ENCODE peak calls at places on chromosome 5, in nine cellular contexts. One of them, this sample, is unnamed.

GRCh38 chr5:146540421-146540820 is 24.4 kb upstream of the GPR151 start:
- DNase-seq in epithelial cell of esophagus: peak; percentile 59
- DNase-seq in uterus: no peak
- DNase-seq in breast epithelium: no peak
- DNase-seq in AG09319: no peak
- DNase-seq in astrocyte of the spinal cord: peak; percentile 40
- DNase-seq in cardiac muscle cell: no peak
- DNase-seq in glutamatergic neuron: no peak
- DNase-seq in omental fat pad: no peak
- DNase-seq in this sample: no peak

GRCh38 chr5:178407646-178408045 is 175.0 kb upstream of the PHYKPL start:
- DNase-seq in breast epithelium: no peak
- DNase-seq in AG09319: no peak
- DNase-seq in cardiac muscle cell: no peak
- DNase-seq in omental fat pad: no peak
- DNase-seq in uterus: no peak
- DNase-seq in astrocyte of the spinal cord: no peak
- DNase-seq in epithelial cell of esophagus: no peak
- DNase-seq in glutamatergic neuron: no peak
- DNase-seq in this sample: no peak

GRCh38 chr5:97266576-97266975 is 83.5 kb upstream of the RIOK2 start:
- DNase-seq in cardiac muscle cell: no peak
- DNase-seq in omental fat pad: no peak
- DNase-seq in breast epithelium: no peak
- DNase-seq in uterus: peak; percentile 55
- DNase-seq in glutamatergic neuron: no peak
- DNase-seq in astrocyte of the spinal cord: no peak
- DNase-seq in AG09319: peak; percentile 0
- DNase-seq in epithelial cell of esophagus: no peak
- DNase-seq in this sample: no peak

GRCh38 chr5:78594946-78595921 is 53.3 kb downstream of the LHFPL2 start:
- DNase-seq in cardiac muscle cell: no peak
- DNase-seq in breast epithelium: peak; percentile 55
- DNase-seq in AG09319: peak; percentile 91
- DNase-seq in epithelial cell of esophagus: peak; percentile 91
- DNase-seq in uterus: peak; percentile 56
- DNase-seq in omental fat pad: no peak
- DNase-seq in astrocyte of the spinal cord: peak; percentile 99
- DNase-seq in glutamatergic neuron: no peak
- DNase-seq in this sample: no peak

GRCh38 chr5:470961-471749 is 28.2 kb downstream of the EXOC3 start:
- DNase-seq in glutamatergic neuron: peak; percentile 15
- DNase-seq in AG09319: no peak
- DNase-seq in uterus: no peak
- DNase-seq in cardiac muscle cell: no peak
- DNase-seq in astrocyte of the spinal cord: no peak
- DNase-seq in epithelial cell of esophagus: no peak
- DNase-seq in omental fat pad: no peak
- DNase-seq in breast epithelium: peak; percentile 45
- DNase-seq in this sample: no peak

GRCh38 chr5:149892594-149892993 is 52.0 kb downstream of the PDE6A start:
- DNase-seq in cardiac muscle cell: no peak
- DNase-seq in breast epithelium: no peak
- DNase-seq in epithelial cell of esophagus: no peak
- DNase-seq in omental fat pad: no peak
- DNase-seq in AG09319: no peak
- DNase-seq in uterus: no peak
- DNase-seq in glutamatergic neuron: no peak
- DNase-seq in astrocyte of the spinal cord: no peak
- DNase-seq in this sample: no peak

GRCh38 chr5:67065237-67065636 is 131.4 kb downstream of the CD180 start:
- DNase-seq in astrocyte of the spinal cord: no peak
- DNase-seq in uterus: no peak
- DNase-seq in omental fat pad: no peak
- DNase-seq in epithelial cell of esophagus: no peak
- DNase-seq in glutamatergic neuron: no peak
- DNase-seq in breast epithelium: no peak
- DNase-seq in AG09319: no peak
- DNase-seq in cardiac muscle cell: peak; percentile 28
- DNase-seq in this sample: peak; percentile 5

GRCh38 chr5:163115011-163115410 is 322.4 kb upstream of the CCNG1 start:
- DNase-seq in astrocyte of the spinal cord: no peak
- DNase-seq in breast epithelium: no peak
- DNase-seq in cardiac muscle cell: no peak
- DNase-seq in uterus: no peak
- DNase-seq in omental fat pad: no peak
- DNase-seq in glutamatergic neuron: no peak
- DNase-seq in AG09319: no peak
- DNase-seq in epithelial cell of esophagus: no peak
- DNase-seq in this sample: no peak

GRCh38 chr5:10485142-10485795 is 43.6 kb downstream of the ROPN1L start:
- DNase-seq in breast epithelium: no peak
- DNase-seq in epithelial cell of esophagus: no peak
- DNase-seq in omental fat pad: no peak
- DNase-seq in AG09319: peak; percentile 76
- DNase-seq in uterus: no peak
- DNase-seq in astrocyte of the spinal cord: peak; percentile 97
- DNase-seq in glutamatergic neuron: peak; percentile 47
- DNase-seq in cardiac muscle cell: no peak
- DNase-seq in this sample: no peak

GRCh38 chr5:75640826-75641225 is 29.6 kb downstream of the ANKDD1B start:
- DNase-seq in breast epithelium: no peak
- DNase-seq in epithelial cell of esophagus: no peak
- DNase-seq in astrocyte of the spinal cord: no peak
- DNase-seq in uterus: no peak
- DNase-seq in cardiac muscle cell: no peak
- DNase-seq in omental fat pad: no peak
- DNase-seq in AG09319: no peak
- DNase-seq in glutamatergic neuron: no peak
- DNase-seq in this sample: no peak

GRCh38 chr5:21573915-21574314 is 1279.2 kb downstream of the CDH12 start:
- DNase-seq in uterus: no peak
- DNase-seq in AG09319: no peak
- DNase-seq in glutamatergic neuron: peak; percentile 28
- DNase-seq in astrocyte of the spinal cord: no peak
- DNase-seq in breast epithelium: no peak
- DNase-seq in omental fat pad: no peak
- DNase-seq in epithelial cell of esophagus: no peak
- DNase-seq in cardiac muscle cell: no peak
- DNase-seq in this sample: no peak

GRCh38 chr5:18487928-18488480 is 853.7 kb downstream of the TAF11L14 start:
- DNase-seq in breast epithelium: no peak
- DNase-seq in AG09319: no peak
- DNase-seq in epithelial cell of esophagus: peak; percentile 6
- DNase-seq in omental fat pad: no peak
- DNase-seq in astrocyte of the spinal cord: peak; percentile 34
- DNase-seq in cardiac muscle cell: peak; percentile 42
- DNase-seq in uterus: no peak
- DNase-seq in glutamatergic neuron: no peak
- DNase-seq in this sample: no peak

GRCh38 chr5:27252911-27253310 is 214.5 kb upstream of the CDH9 start:
- DNase-seq in glutamatergic neuron: no peak
- DNase-seq in epithelial cell of esophagus: no peak
- DNase-seq in uterus: no peak
- DNase-seq in cardiac muscle cell: no peak
- DNase-seq in AG09319: no peak
- DNase-seq in breast epithelium: no peak
- DNase-seq in omental fat pad: no peak
- DNase-seq in astrocyte of the spinal cord: no peak
- DNase-seq in this sample: no peak

GRCh38 chr5:146778261-146778660 is 100.3 kb downstream of the PPP2R2B start:
- DNase-seq in breast epithelium: no peak
- DNase-seq in uterus: no peak
- DNase-seq in omental fat pad: no peak
- DNase-seq in epithelial cell of esophagus: no peak
- DNase-seq in cardiac muscle cell: no peak
- DNase-seq in AG09319: no peak
- DNase-seq in astrocyte of the spinal cord: no peak
- DNase-seq in glutamatergic neuron: no peak
- DNase-seq in this sample: no peak

GRCh38 chr5:154779105-154779504 is 23.9 kb downstream of the LARP1 start:
- DNase-seq in uterus: no peak
- DNase-seq in astrocyte of the spinal cord: peak; percentile 73
- DNase-seq in breast epithelium: no peak
- DNase-seq in AG09319: peak; percentile 48
- DNase-seq in cardiac muscle cell: no peak
- DNase-seq in omental fat pad: no peak
- DNase-seq in epithelial cell of esophagus: peak; percentile 94
- DNase-seq in glutamatergic neuron: no peak
- DNase-seq in this sample: no peak

GRCh38 chr5:34651791-34652190 is 4.3 kb upstream of the RAI14 start:
- DNase-seq in uterus: no peak
- DNase-seq in astrocyte of the spinal cord: no peak
- DNase-seq in glutamatergic neuron: no peak
- DNase-seq in omental fat pad: no peak
- DNase-seq in breast epithelium: no peak
- DNase-seq in AG09319: no peak
- DNase-seq in epithelial cell of esophagus: no peak
- DNase-seq in cardiac muscle cell: no peak
- DNase-seq in this sample: no peak

DNA sequence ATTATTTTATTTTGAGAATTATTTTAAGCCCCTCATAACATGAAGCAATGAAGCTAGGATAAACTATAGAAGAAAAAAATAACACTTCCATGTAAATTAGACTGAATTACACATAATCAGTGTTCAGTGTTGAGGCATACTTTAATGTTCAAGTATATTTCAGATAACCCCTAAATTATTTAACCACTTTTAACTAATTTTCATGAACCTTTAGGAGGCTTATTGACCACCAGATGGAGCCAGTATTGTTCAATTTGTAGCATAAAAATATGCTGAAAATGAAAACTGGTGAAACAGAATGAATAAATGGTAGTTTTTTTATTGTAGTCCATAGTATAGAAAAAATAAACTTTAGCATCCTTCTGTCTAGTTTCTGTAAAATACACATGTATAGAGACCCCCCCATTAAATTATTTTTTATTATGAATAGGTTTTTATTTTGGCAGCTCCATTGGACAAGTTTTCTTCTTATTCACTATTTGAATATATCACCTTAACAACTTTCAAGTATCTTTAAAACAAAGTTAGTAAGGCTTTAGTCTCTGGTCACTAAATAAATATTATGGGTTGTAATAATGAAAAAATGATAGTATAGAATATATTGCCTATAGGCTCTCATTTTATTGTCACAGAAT is 190.1 kb downstream of the CWC27 start:
- DNase-seq in cardiac muscle cell: peak; percentile 8
- DNase-seq in uterus: no peak
- DNase-seq in breast epithelium: no peak
- DNase-seq in epithelial cell of esophagus: peak; percentile 34
- DNase-seq in glutamatergic neuron: no peak
- DNase-seq in AG09319: peak; percentile 20
- DNase-seq in omental fat pad: no peak
- DNase-seq in astrocyte of the spinal cord: peak; percentile 66
- DNase-seq in this sample: peak; percentile 10
- TF ChIP-seq CTCF in cardiac muscle cell: peak; percentile 68
- TF ChIP-seq CTCF in uterus: peak; percentile 53
- TF ChIP-seq CTCF in breast epithelium: peak; percentile 13
- TF ChIP-seq CTCF in epithelial cell of esophagus: peak; percentile 15
- TF ChIP-seq CTCF in glutamatergic neuron: peak; percentile 42
- TF ChIP-seq CTCF in AG09319: peak; percentile 63
- TF ChIP-seq CTCF in omental fat pad: no peak
- TF ChIP-seq CTCF in astrocyte of the spinal cord: peak; percentile 66
- TF ChIP-seq CTCF in this sample: no peak

DNA sequence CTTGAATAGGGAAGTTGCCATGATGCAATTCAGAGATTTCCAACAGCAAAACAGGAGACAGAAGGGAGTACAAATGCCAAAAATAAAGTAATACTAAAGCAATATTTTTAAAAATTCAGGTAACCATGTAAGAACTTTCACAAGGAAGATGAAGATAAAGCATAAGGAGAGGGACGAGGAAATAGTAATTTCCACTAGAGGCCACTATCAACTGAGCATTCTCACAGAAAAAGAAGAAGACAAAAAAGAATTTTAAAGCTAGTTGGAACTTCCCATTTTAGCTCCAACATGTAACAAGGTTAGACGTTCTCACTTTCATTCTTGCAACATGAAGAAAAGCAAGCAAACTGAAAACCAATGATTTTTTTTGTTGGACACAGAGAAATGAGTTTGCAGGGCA is 779.9 kb upstream of the CDH6 start:
- DNase-seq in epithelial cell of esophagus: no peak
- DNase-seq in breast epithelium: no peak
- DNase-seq in omental fat pad: no peak
- DNase-seq in uterus: no peak
- DNase-seq in AG09319: no peak
- DNase-seq in cardiac muscle cell: no peak
- DNase-seq in astrocyte of the spinal cord: peak; percentile 7
- DNase-seq in glutamatergic neuron: no peak
- DNase-seq in this sample: no peak
- TF ChIP-seq CTCF in epithelial cell of esophagus: no peak
- TF ChIP-seq CTCF in breast epithelium: no peak
- TF ChIP-seq CTCF in omental fat pad: no peak
- TF ChIP-seq CTCF in uterus: no peak
- TF ChIP-seq CTCF in AG09319: no peak
- TF ChIP-seq CTCF in cardiac muscle cell: no peak
- TF ChIP-seq CTCF in astrocyte of the spinal cord: peak; percentile 21
- TF ChIP-seq CTCF in glutamatergic neuron: no peak
- TF ChIP-seq CTCF in this sample: no peak

GRCh38 chr5:112529525-112529924 is 110.4 kb upstream of the EPB41L4A start:
- DNase-seq in cardiac muscle cell: peak; percentile 30
- DNase-seq in breast epithelium: no peak
- DNase-seq in uterus: no peak
- DNase-seq in omental fat pad: no peak
- DNase-seq in epithelial cell of esophagus: peak; percentile 63
- DNase-seq in AG09319: no peak
- DNase-seq in glutamatergic neuron: no peak
- DNase-seq in astrocyte of the spinal cord: no peak
- DNase-seq in this sample: peak; percentile 23
- TF ChIP-seq CTCF in cardiac muscle cell: peak; percentile 36
- TF ChIP-seq CTCF in breast epithelium: no peak
- TF ChIP-seq CTCF in uterus: no peak
- TF ChIP-seq CTCF in omental fat pad: no peak
- TF ChIP-seq CTCF in epithelial cell of esophagus: peak; percentile 59
- TF ChIP-seq CTCF in AG09319: no peak
- TF ChIP-seq CTCF in glutamatergic neuron: no peak
- TF ChIP-seq CTCF in astrocyte of the spinal cord: peak; percentile 24
- TF ChIP-seq CTCF in this sample: peak; percentile 27

DNA sequence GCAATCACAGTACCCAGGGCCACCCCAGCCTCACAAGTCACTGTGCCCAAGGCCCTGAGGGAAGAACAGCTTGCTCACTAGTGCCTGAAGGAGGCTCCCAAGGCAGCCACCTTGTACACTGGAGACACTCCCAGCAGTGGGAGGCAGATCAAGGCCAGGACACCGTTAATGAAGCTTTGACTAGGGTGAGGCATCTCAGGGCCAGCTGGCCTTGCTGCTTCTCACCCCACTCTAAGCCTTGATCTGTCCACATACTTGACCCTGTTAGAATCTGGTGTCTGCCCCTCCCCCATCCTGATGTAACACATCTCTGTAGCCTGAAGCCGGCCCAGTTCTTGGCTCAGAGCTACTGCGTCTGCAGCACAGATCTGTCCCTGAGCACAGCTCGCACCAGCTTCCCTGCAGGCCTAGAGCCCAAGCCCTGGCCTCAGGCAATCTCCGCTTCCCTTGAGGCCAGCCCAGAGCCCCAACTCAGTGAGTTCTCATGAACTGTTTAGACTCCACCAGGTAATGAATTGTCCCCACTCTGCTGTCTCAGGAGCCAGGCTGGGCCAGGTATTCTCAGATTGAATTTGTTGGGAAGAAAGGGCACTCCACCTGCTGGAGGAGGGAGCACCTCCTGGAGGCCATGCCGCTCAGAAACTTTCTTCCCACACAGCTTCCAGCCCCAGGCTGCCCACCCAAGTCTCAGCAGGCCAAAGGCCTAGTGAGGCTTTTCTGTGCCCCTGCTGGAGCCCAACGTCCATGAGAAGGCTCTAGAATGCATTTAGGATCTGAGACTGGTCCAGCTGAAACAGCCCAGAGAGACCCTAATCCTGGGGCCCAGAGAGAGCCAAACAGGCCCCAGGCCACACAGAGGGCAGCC is 13.4 kb upstream of the JADE2 start:
- DNase-seq in omental fat pad: peak; percentile 46
- DNase-seq in glutamatergic neuron: peak; percentile 51
- DNase-seq in epithelial cell of esophagus: peak; percentile 49
- DNase-seq in uterus: peak; percentile 81
- DNase-seq in AG09319: no peak
- DNase-seq in astrocyte of the spinal cord: no peak
- DNase-seq in cardiac muscle cell: peak; percentile 57
- DNase-seq in breast epithelium: peak; percentile 56
- DNase-seq in this sample: no peak
- TF ChIP-seq CTCF in omental fat pad: no peak
- TF ChIP-seq CTCF in glutamatergic neuron: no peak
- TF ChIP-seq CTCF in epithelial cell of esophagus: peak; percentile 56
- TF ChIP-seq CTCF in uterus: peak; percentile 21
- TF ChIP-seq CTCF in AG09319: peak; percentile 19
- TF ChIP-seq CTCF in astrocyte of the spinal cord: peak; percentile 28
- TF ChIP-seq CTCF in cardiac muscle cell: peak; percentile 22
- TF ChIP-seq CTCF in breast epithelium: peak; percentile 28
- TF ChIP-seq CTCF in this sample: no peak